ENCODE peak calls at places on chromosomes 5 and 9, in nine cellular contexts. N, W, T, Q, G, U, F, S and V are unnamed samples.
A peak's percentile ranks its signal among the peaks of the same experiment; 100 is the strongest.

GRCh38 chr5:145800181-145800580 is 35.0 kb downstream of the PRELID2 start:
- DNase-seq in N (no peak), F (no peak), T (no peak), S (no peak), U (no peak), G (no peak), Q (no peak), W (no peak), V (peak; percentile 81)

GRCh38 chr5:118069452-118069851 is 918.9 kb downstream of the DTWD2 start:
- DNase-seq in G (no peak), S (no peak), T (no peak), Q (peak; percentile 9), W (no peak), N (no peak), F (no peak), U (no peak), V (no peak)

GRCh38 chr9:115207003-115207837 is 89.3 kb upstream of the TNC start:
- DNase-seq in T (no peak), N (no peak), G (no peak), W (no peak), S (no peak), F (peak; percentile 31), Q (no peak), U (no peak), V (no peak)

GRCh38 chr9:136160321-136160938 is 41.8 kb upstream of the TMEM250 start:
- DNase-seq in F (no peak), T (no peak), W (no peak), Q (no peak), S (no peak), U (no peak), N (no peak), G (no peak), V (no peak)

GRCh38 chr5:176780951-176781350 is 29.4 kb upstream of the UNC5A start:
- DNase-seq in T (no peak), N (no peak), G (no peak), F (no peak), U (no peak), Q (no peak), W (no peak), S (no peak), V (no peak)

GRCh38 chr5:148290271-148291195 is 21.7 kb upstream of the SPINK7 start:
- DNase-seq in G (no peak), U (peak; percentile 1), N (no peak), T (no peak), F (peak; percentile 19), S (no peak), Q (no peak), W (peak; percentile 13), V (no peak)

GRCh38 chr5:169020102-169020501 is 280.8 kb downstream of the SLIT3 start:
- DNase-seq in S (no peak), G (no peak), F (no peak), Q (no peak), U (no peak), N (no peak), T (no peak), W (no peak), V (no peak)

GRCh38 chr9:132451276-132451675 is 41.3 kb downstream of the CFAP77 start:
- DNase-seq in F (no peak), W (no peak), Q (no peak), N (no peak), U (no peak), G (no peak), S (no peak), T (no peak), V (no peak)

GRCh38 chr9:133151601-133152525 is 11.9 kb downstream of the GBGT1 start:
- DNase-seq in U (no peak), W (no peak), T (no peak), F (no peak), N (no peak), G (no peak), Q (no peak), S (no peak), V (no peak)

GRCh38 chr5:5978501-5979361 is 399.6 kb downstream of the MED10 start:
- DNase-seq in F (no peak), G (no peak), W (no peak), T (no peak), Q (no peak), U (no peak), N (no peak), S (no peak), V (no peak)

GRCh38 chr9:35294066-35294465 is 132.3 kb downstream of the UNC13B start:
- DNase-seq in G (no peak), Q (no peak), W (no peak), F (no peak), N (no peak), T (no peak), U (no peak), S (no peak), V (no peak)

GRCh38 chr9:134895849-134896833 is 15.5 kb downstream of the FCN2 start:
- DNase-seq in F (peak; percentile 75), S (no peak), G (peak; percentile 8), W (no peak), Q (no peak), T (no peak), N (no peak), U (no peak), V (no peak)

GRCh38 chr5:95029569-95030366 is 255.1 kb downstream of the MCTP1 start:
- DNase-seq in F (no peak), W (no peak), Q (no peak), U (no peak), S (no peak), G (no peak), N (no peak), T (no peak), V (no peak)

GRCh38 chr5:179393078-179393477 is 47.8 kb upstream of the ADAMTS2 start:
- DNase-seq in F (peak; percentile 80), T (no peak), W (no peak), Q (no peak), N (no peak), G (peak; percentile 39), U (no peak), S (no peak), V (no peak)

GRCh38 chr5:143683459-143683858 is 128.5 kb upstream of the HMHB1 start:
- DNase-seq in S (no peak), W (no peak), N (no peak), U (no peak), G (no peak), Q (no peak), F (no peak), T (no peak), V (no peak)

GRCh38 chr5:126383246-126383645 is 40.0 kb upstream of the GRAMD2B start:
- DNase-seq in Q (no peak), U (no peak), N (no peak), F (peak; percentile 76), W (no peak), G (no peak), S (no peak), T (no peak), V (no peak)

GRCh38 chr9:138103824-138104206 is 226.2 kb downstream of the CACNA1B start:
- DNase-seq in T (no peak), U (no peak), S (no peak), Q (no peak), F (no peak), W (no peak), N (no peak), G (no peak), V (no peak)

GRCh38 chr5:76145945-76146344 is 62.8 kb downstream of the SV2C start:
- DNase-seq in W (peak; percentile 18), S (no peak), Q (no peak), G (no peak), N (no peak), T (no peak), F (peak; percentile 1), U (no peak), V (no peak)

GRCh38 chr5:118646917-118647316 is 341.4 kb downstream of the DTWD2 start:
- DNase-seq in G (no peak), Q (no peak), W (no peak), U (no peak), S (no peak), T (no peak), F (no peak), N (no peak), V (no peak)

GRCh38 chr9:125176632-125177031 is 13.0 kb downstream of the PPP6C start:
- DNase-seq in T (no peak), W (no peak), F (no peak), U (no peak), G (no peak), N (no peak), S (no peak), Q (no peak), V (no peak)

GRCh38 chr9:136087741-136088480 is 7.2 kb downstream of the NACC2 start:
- DNase-seq in U (no peak), Q (no peak), T (no peak), G (no peak), S (peak; percentile 20), N (no peak), F (no peak), W (no peak), V (no peak)

GRCh38 chr5:107266100-107266499 is 404.6 kb downstream of the EFNA5 start:
- DNase-seq in T (no peak), U (no peak), Q (no peak), F (no peak), W (no peak), N (no peak), S (no peak), G (no peak), V (no peak)

GRCh38 chr9:132795511-132796303 is 82.4 kb downstream of the AK8 start:
- DNase-seq in G (no peak), N (no peak), U (no peak), W (no peak), F (no peak), T (no peak), S (no peak), Q (no peak), V (no peak)

GRCh38 chr9:93049491-93049890 is 9.0 kb upstream of the SUSD3 start:
- DNase-seq in G (no peak), S (no peak), N (no peak), W (no peak), F (no peak), T (no peak), U (no peak), Q (no peak), V (no peak)

GRCh38 chr5:73039082-73039481 is 81.3 kb upstream of the TMEM171 start:
- DNase-seq in T (no peak), W (no peak), U (no peak), S (no peak), F (peak; percentile 13), N (no peak), G (no peak), Q (no peak), V (no peak)

GRCh38 chr9:129176786-129177442 is 1.1 kb downstream of the IER5L start:
- DNase-seq in W (no peak), S (peak; percentile 68), F (peak; percentile 49), U (no peak), N (no peak), G (no peak), Q (no peak), T (no peak), V (no peak)

GRCh38 chr5:78899922-78900362 is 85.2 kb downstream of the ARSB start:
- DNase-seq in G (no peak), N (no peak), F (peak; percentile 67), W (peak; percentile 54), S (no peak), T (no peak), Q (no peak), U (no peak), V (no peak)

GRCh38 chr5:174166231-174167079 is 120.9 kb downstream of the NSG2 start:
- DNase-seq in G (no peak), F (no peak), T (no peak), N (no peak), Q (no peak), S (no peak), W (no peak), U (no peak), V (no peak)

GRCh38 chr5:60541980-60542379 is 158.0 kb downstream of the DEPDC1B start:
- DNase-seq in G (peak; percentile 32), T (no peak), N (no peak), Q (no peak), U (no peak), W (peak; percentile 12), F (peak; percentile 50), S (no peak), V (peak; percentile 14)

GRCh38 chr9:98890256-98890655 is 53.5 kb upstream of the COL15A1 start:
- DNase-seq in Q (peak; percentile 57), S (no peak), N (no peak), W (no peak), F (no peak), U (no peak), T (no peak), G (no peak), V (no peak)